ENCODE peak calls at places on chromosomes 12 and 14, in six cellular contexts. T is mammary epithelial cell, J is left ventricle myocardium inferior, Y is colonic mucosa, W is ovary, S is fibroblast of lung. L is an unnamed sample. For H3K4me1, the result is how much of the 10 kb centered on the place peaks cover.

GRCh38 chr12:96141216-96141944 is 52.8 kb upstream of the ELK3 start:
- DNase-seq in Y (no peak), J (no peak), T (no peak), S (peak), W (no peak), L (no peak)

GRCh38 chr14:100774164-100774537 is 47.5 kb downstream of the DLK1 start:
- DNase-seq in S (no peak), Y (no peak), J (no peak), W (no peak), T (no peak), L (no peak)

GRCh38 chr14:52583544-52583943 is 30.9 kb downstream of the GPR137C start:
- DNase-seq in S (peak), J (no peak), W (no peak), Y (no peak), T (peak), L (no peak)

GRCh38 chr14:67424539-67424938 is 12.6 kb upstream of the PLEK2 start:
- DNase-seq in Y (no peak), S (no peak), T (no peak), J (no peak), W (no peak), L (no peak)

GRCh38 chr14:104342435-104343293 is 204.3 kb downstream of the KIF26A start:
- DNase-seq in S (no peak), W (no peak), T (no peak), J (no peak), Y (no peak), L (no peak)

GRCh38 chr14:96824283-96824682 is 27.1 kb downstream of the VRK1 start:
- DNase-seq in S (peak), W (no peak), T (peak), J (no peak), Y (no peak), L (no peak)

GRCh38 chr12:50190859-50191258 is 23.7 kb upstream of the CERS5 start:
- DNase-seq in T (no peak), W (no peak), Y (no peak), S (no peak), J (no peak), L (no peak)

GRCh38 chr12:120744922-120745493 is 19.4 kb downstream of the ACADS start:
- DNase-seq in T (no peak), S (no peak), J (no peak), W (no peak), Y (no peak), L (no peak)

GRCh38 chr12:219891-220352 is 6.0 kb upstream of the SLC6A12 start:
- DNase-seq in S (peak), W (no peak), Y (peak), J (peak), T (no peak), L (peak)

GRCh38 chr14:32513571-32514009 is 184.5 kb downstream of the AKAP6 start:
- DNase-seq in J (no peak), T (peak), Y (no peak), W (no peak), S (no peak), L (no peak)

GRCh38 chr14:88463318-88463717 is 77.9 kb downstream of the SPATA7 start:
- DNase-seq in T (no peak), W (no peak), J (no peak), Y (peak), S (no peak), L (no peak)

DNA sequence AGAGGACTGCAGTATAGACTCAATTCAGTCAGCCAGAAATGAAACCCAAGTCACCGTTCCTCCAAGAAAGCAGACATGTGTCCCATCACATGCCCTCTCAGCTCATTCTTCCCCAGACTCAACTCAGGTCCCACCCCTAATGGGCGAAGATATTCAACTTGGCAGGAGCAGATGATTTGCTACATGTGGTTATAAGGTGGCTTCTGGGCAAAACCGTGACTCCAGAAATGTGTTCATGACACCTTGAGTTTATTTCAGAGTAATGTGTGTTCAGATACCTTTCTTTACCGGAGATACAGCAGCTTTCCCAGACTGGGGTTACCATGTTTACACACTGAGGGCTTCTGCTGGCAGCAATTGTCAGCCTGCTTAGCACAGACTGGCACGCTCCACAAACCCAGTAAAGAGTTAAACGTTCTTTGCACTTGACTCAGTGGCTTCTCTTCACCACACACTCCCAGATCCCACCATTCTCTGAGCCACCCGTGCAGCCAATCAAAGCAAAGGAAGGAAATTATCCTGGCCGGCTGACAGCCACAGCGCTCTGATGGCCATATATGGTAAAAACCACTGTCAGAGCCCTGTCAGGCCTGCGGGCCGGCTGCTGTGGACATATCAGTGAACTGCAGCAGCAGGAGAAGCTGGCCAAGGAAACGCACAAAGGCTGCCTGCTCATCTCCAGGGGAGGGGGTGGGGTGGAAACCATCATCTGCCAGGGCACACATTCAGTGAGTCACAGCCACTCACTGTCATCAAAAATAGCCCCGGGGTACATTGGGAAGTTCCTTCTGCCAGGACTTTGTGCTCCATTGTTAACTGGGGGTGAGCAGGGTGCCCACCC is 39.9 kb downstream of the CORO1C start:
- DNase-seq in T (peak), Y (peak), J (peak), W (peak), S (peak), L (peak)
- H3K4me1 ChIP-seq in T (half or more), Y (under half), J (half or more), W (under half), S (half or more), L (under half)

DNA sequence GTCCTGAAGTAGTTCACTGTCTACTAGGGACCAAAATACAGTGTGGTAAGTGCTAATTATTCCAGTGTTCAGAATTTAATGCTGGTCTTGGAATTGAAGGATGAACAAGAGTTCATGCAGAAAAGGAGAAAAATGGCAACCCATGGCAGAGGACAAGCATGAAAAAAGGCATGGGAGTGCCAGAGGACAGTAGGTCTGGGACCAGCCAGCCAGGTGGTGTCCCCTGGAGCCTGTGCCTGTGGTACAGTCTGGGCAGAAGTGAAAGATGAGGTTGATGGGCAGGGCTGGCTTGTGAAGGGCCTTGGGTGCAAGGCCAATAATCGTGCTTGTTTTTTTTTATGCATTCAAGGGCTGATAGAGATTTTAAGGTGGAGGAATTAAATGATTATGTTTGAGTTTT is 21.0 kb downstream of the C12orf75 start:
- DNase-seq in W (no peak), S (no peak), J (no peak), T (no peak), Y (no peak), L (no peak)
- H3K4me3 ChIP-seq in W (no peak), S (no peak), J (no peak), T (no peak), Y (no peak), L (no peak)

GRCh38 chr14:56268039-56268438 is 149.8 kb downstream of the PELI2 start:
- DNase-seq in W (no peak), J (no peak), S (peak), Y (no peak), T (no peak), L (no peak)
- H3K27ac ChIP-seq in W (no peak), J (no peak), S (no peak), Y (no peak), T (no peak), L (no peak)

DNA sequence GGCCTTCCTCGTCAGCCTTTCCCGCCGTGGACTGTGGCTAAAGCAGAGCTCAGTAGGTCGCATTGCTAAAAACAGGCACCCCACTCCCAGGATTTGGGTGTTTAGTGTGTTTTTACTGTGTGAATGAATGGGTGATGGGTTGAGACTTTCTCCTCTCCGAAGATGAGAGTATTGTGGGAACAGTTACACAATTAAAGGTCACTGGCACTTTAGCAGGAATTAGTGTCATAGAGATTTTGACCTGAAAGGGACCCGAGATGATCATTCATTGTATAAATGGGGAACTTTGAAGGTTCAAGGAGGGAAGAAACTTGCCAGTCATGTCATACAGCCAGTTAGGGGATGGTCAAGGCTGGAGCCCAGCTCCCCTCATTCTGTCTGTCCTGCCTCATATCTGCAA is 56.9 kb downstream of the TSPAN9 start:
- DNase-seq in T (no peak), Y (no peak), W (no peak), S (no peak), J (no peak), L (no peak)
- H3K4me1 ChIP-seq in T (under half), Y (under half), W (under half), S (under half), J (half or more), L (under half)

GRCh38 chr12:7058850-7059249 is 1.7 kb upstream of the C1S start:
- DNase-seq in S (no peak), T (no peak), Y (no peak), J (no peak), W (no peak), L (no peak)

GRCh38 chr12:7061596-7061995 is 1.1 kb downstream of the C1S start:
- DNase-seq in S (no peak), T (no peak), Y (no peak), W (no peak), J (no peak), L (no peak)

GRCh38 chr12:7060353-7060954 is at the start of gene C1S:
- DNase-seq in S (peak), Y (peak), W (peak), J (peak), T (peak), L (peak)

GRCh38 chr12:7059780-7060179 is 738 bp upstream of the C1S start:
- DNase-seq in S (no peak), J (no peak), Y (no peak), W (no peak), T (no peak), L (no peak)

DNA sequence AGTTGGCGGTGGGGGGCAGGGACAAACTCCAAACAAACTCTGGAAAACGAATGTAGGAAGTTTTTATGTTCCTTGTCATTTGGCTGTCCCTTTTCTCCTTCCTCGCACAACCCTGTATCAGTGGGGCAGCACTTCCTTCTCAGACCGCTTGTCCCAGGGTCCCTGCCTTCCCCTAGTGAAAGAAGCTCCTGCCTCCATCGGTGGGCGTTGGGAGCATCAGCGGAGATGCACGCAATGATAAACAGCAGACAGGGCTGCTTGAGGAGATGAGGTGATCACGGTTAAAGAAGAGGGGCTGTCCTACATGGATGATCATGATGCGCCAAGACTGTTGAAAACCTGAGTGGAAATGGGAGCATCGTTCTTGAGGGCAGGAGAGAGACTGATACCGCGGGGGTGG is 620 bp downstream of the C1S start:
- DNase-seq in W (no peak), J (no peak), T (no peak), Y (no peak), S (no peak), L (no peak)
- H3K4me3 ChIP-seq in W (peak), J (peak), T (no peak), Y (peak), S (peak), L (peak)

DNA sequence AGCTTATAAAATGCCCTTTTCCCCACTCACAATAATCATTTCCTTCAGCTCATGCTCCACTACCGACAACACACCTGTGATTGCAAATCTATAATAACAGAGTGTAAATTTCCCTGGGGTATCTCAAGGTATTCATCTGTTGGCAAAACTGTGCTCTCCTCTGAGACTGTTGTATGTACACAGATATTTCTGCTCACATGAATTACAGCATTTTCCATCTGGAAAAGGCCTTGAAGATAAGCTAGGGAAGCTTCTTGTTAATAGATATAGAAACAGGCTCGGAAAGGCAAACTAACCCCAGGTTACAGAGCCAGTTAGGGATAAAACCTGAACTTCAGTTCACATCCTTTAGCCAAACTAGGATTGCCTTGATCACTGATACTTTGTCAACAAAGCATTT is 210.4 kb upstream of the KRR1 start:
- DNase-seq in S (no peak), Y (no peak), W (no peak), T (no peak), J (no peak), L (no peak)
- H3K27ac ChIP-seq in S (peak), Y (peak), W (no peak), T (peak), J (peak), L (no peak)

GRCh38 chr12:57159341-57159740 is 11.9 kb upstream of the LRP1-AS start:
- DNase-seq in J (no peak), W (no peak), S (no peak), Y (no peak), T (no peak), L (peak)
- H3K4me1 ChIP-seq in J (under half), W (under half), S (under half), Y (under half), T (under half), L (under half)

GRCh38 chr12:26195250-26195640 is at the start of gene SSPN:
- DNase-seq in J (peak), S (peak), W (peak), Y (peak), T (peak), L (peak)

GRCh38 chr12:26196424-26196722 is 1.0 kb downstream of the SSPN start:
- DNase-seq in W (no peak), T (peak), S (peak), Y (no peak), J (no peak), L (peak)

GRCh38 chr12:26193539-26193938 is 1.8 kb upstream of the SSPN start:
- DNase-seq in S (no peak), J (no peak), W (no peak), T (no peak), Y (no peak), L (no peak)

GRCh38 chr12:26197832-26198231 is 2.5 kb downstream of the SSPN start:
- DNase-seq in W (no peak), S (peak), J (no peak), Y (peak), T (no peak), L (no peak)

DNA sequence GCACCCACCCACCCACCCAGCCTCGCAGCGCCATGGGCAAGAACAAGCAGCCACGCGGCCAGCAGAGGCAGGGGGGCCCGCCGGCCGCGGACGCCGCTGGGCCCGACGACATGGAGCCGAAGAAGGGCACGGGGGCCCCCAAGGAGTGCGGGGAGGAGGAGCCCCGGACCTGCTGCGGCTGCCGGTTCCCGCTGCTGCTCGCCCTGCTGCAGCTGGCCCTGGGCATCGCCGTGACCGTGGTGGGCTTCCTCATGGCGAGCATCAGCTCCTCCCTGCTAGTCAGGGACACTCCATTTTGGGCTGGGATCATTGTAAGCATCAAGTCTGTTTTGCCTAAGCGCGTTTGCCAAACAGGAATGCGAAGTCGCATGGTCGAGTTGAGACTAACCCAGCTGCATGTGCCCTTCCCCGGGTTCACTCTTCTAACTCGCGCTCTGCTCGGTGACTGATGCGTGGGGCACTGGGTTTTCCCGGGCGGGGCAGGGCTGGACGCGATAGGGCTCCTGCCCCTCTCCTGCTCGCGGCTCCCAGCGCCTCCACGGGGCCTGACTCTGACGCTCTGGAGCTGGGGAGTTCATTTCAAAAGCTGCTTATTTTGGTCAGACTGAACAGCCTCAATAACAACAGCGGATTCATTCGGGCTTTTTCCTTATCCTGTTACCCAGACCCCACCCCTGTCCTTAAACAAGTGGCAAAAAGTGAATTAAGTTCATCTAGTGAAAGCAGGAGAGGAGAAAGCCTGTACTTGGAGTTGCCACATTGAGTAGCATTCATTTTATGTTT is 459 bp downstream of the SSPN start:
- DNase-seq in T (peak), S (peak), J (peak), W (peak), Y (peak), L (peak)
- H3K4me3 ChIP-seq in T (peak), S (peak), J (peak), W (peak), Y (peak), L (peak)

DNA sequence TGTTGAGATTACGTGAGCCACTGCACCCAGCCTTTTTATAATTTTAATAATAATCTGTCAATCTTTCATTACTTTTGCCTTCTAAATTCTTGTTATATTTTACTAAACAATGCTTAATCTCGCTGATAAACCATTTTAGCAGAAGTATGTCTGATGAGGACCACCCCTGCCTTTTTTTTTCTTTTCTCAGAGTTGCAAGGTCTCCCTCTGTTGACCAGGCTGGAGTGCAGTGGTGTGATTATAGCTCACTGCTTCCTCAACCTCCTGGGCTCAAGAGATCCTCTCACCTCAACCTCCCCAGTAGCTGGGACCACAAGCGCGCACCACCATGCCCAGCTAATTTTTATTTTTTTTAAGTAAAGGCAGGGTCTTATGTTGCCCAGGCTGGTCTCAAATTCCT is 118.6 kb upstream of the DNM1L start:
- DNase-seq in T (no peak), Y (no peak), S (no peak), W (no peak), J (no peak), L (no peak)
- H3K27ac ChIP-seq in T (no peak), Y (no peak), S (no peak), W (peak), J (peak), L (peak)

DNA sequence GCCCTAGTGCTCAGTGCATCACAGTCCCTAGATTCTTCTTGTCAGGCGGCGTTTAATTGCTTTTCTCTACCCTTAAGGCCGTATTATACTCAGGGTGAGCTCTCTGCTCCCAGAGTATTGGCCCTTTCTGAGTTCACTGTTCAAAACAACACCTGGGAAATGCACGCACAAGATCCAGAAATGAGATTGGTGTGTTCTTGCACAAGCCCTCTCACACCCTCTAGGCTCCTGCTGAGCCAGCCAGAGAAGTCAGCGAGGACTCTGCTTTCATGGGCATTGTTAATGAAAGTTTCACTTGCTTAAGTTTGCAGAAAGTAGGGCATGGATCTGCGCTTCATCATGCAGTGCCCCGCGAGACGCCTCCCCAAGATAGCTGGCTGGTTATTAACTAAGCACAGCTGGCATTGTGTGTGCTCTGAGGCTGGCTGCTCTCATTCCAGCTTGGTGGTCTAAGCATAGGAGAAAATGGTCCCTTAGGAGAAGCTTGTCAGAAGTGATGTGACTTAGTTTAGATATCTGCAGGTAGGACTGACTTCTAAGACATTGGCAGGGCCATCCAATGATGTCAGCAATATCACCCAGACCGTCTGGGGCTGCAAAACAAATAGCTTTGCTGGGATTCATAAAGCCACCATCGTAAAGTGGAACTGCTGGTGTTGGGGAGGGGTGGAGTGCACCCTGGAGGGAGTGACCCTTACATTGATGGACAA is 28.7 kb downstream of the CRACR2A start:
- DNase-seq in W (no peak), J (no peak), S (no peak), Y (no peak), T (no peak), L (no peak)
- H3K4me1 ChIP-seq in W (under half), J (under half), S (under half), Y (under half), T (under half), L (under half)